ENCODE peak calls at places on chromosomes 13 and 19, in nine cellular contexts. Y, B, K, V, D, Q, I, L and N are unnamed samples. For H3K4me1, the result is how much of the 10 kb centered on the place peaks cover.

GRCh38 chr19:56026769-56027168 is 40.2 kb downstream of the NLRP5 start:
- DNase-seq in D (no peak), Q (no peak), V (no peak), Y (no peak), L (no peak), I (no peak), K (no peak), B (no peak), N (no peak)

GRCh38 chr19:55647732-55648656 is at the start of gene CCDC106:
- DNase-seq in K (peak), Y (peak), L (peak), Q (no peak), I (no peak), B (peak), V (peak), D (peak), N (peak)

GRCh38 chr13:41457589-41458186 is 338 bp downstream of the RGCC start:
- DNase-seq in I (no peak), D (peak), K (no peak), V (peak), B (no peak), Q (no peak), Y (no peak), L (peak), N (no peak)

GRCh38 chr13:43664700-43665191 is 122.0 kb downstream of the ENOX1 start:
- DNase-seq in V (peak), K (peak), Q (no peak), D (no peak), L (peak), B (no peak), I (no peak), Y (no peak), N (peak)

GRCh38 chr13:95060120-95060519 is 241.1 kb downstream of the ABCC4 start:
- DNase-seq in K (no peak), B (no peak), V (no peak), I (no peak), L (peak), D (no peak), Y (no peak), Q (no peak), N (no peak)

GRCh38 chr19:51016798-51017683 is 2.5 kb downstream of the KLK10 start:
- DNase-seq in Q (no peak), V (no peak), K (peak), Y (peak), L (peak), B (peak), I (no peak), D (peak), N (peak)

GRCh38 chr13:98327326-98328314 is 150.6 kb upstream of the RNF113B start:
- DNase-seq in B (no peak), Q (no peak), K (peak), V (no peak), D (no peak), L (peak), Y (no peak), I (no peak), N (no peak)

GRCh38 chr19:54482889-54483288 is 9.8 kb upstream of the CDC42EP5 start:
- DNase-seq in V (no peak), Y (no peak), L (no peak), B (no peak), K (no peak), D (no peak), I (no peak), Q (no peak), N (no peak)

GRCh38 chr19:33719366-33720154 is 77.1 kb upstream of the KCTD15 start:
- DNase-seq in Q (no peak), D (no peak), V (peak), Y (no peak), B (no peak), K (no peak), L (no peak), I (no peak), N (no peak)

GRCh38 chr13:49100637-49101570 is 119.2 kb upstream of the MLNR start:
- DNase-seq in K (no peak), D (no peak), I (no peak), B (no peak), V (no peak), Y (no peak), Q (no peak), L (no peak), N (no peak)

GRCh38 chr13:98485561-98485960 is 91.3 kb downstream of the STK24 start:
- DNase-seq in D (no peak), Y (no peak), L (no peak), V (no peak), I (no peak), B (no peak), Q (no peak), K (no peak), N (no peak)

GRCh38 chr13:94776300-94776699 is 64.0 kb upstream of the SOX21 start:
- DNase-seq in Y (no peak), D (no peak), K (no peak), B (no peak), Q (no peak), V (no peak), I (no peak), L (no peak), N (no peak)

GRCh38 chr13:25887962-25888655 is 163.7 kb downstream of the SHISA2 start:
- DNase-seq in D (no peak), B (no peak), K (no peak), Q (no peak), L (no peak), V (no peak), Y (no peak), I (no peak), N (no peak)

GRCh38 chr13:80033286-80033685 is 307.6 kb downstream of the SPRY2 start:
- DNase-seq in K (no peak), B (no peak), I (no peak), Y (no peak), D (no peak), V (no peak), L (no peak), Q (no peak), N (no peak)

GRCh38 chr19:54684537-54684936 is 21.8 kb downstream of the LILRB4 start:
- DNase-seq in Q (no peak), D (no peak), Y (no peak), K (no peak), I (no peak), L (no peak), V (no peak), B (no peak), N (no peak)

GRCh38 chr13:95002968-95003813 is 290.8 kb upstream of the SOX21 start:
- DNase-seq in K (no peak), Y (no peak), L (peak), D (peak), Q (no peak), V (no peak), I (no peak), B (no peak), N (no peak)

GRCh38 chr13:87052731-87053130 is 618.4 kb upstream of the SLITRK5 start:
- DNase-seq in I (no peak), V (no peak), Y (no peak), Q (no peak), B (no peak), D (no peak), L (no peak), K (peak), N (no peak)

GRCh38 chr13:46633416-46633815 is 80.4 kb downstream of the LRCH1 start:
- DNase-seq in Y (no peak), Q (no peak), I (no peak), L (no peak), K (peak), D (no peak), V (no peak), B (no peak), N (no peak)

GRCh38 chr13:100573121-100573520 is 15.5 kb downstream of the GGACT start:
- DNase-seq in Q (peak), K (peak), V (no peak), I (peak), D (no peak), Y (peak), B (peak), L (peak), N (peak)

GRCh38 chr13:65562305-65562704 is 1667.8 kb downstream of the PCDH9 start:
- DNase-seq in Y (no peak), D (no peak), Q (no peak), B (no peak), L (no peak), V (no peak), I (no peak), K (no peak), N (no peak)

GRCh38 chr13:92677571-92677970 is 549.0 kb upstream of the GPC6 start:
- DNase-seq in D (no peak), I (no peak), B (no peak), K (no peak), Y (no peak), V (peak), Q (no peak), L (peak), N (no peak)

GRCh38 chr13:113648218-113648615 is 9.8 kb downstream of the ATP4B start:
- DNase-seq in Q (no peak), V (peak), K (no peak), B (no peak), L (no peak), D (no peak), Y (no peak), I (no peak), N (peak)

GRCh38 chr19:40057166-40057565 is 1.1 kb upstream of the ZNF780B start:
- DNase-seq in V (no peak), B (no peak), I (no peak), Q (no peak), L (no peak), K (no peak), D (no peak), Y (no peak), N (no peak)

GRCh38 chr19:1942934-1943555 is 2.1 kb downstream of the CSNK1G2 start:
- DNase-seq in Q (no peak), Y (no peak), L (no peak), D (peak), I (no peak), B (peak), K (no peak), V (peak), N (no peak)

GRCh38 chr13:48054601-48055000 is 17.1 kb downstream of the NUDT15 start:
- DNase-seq in V (no peak), B (no peak), I (no peak), D (no peak), K (no peak), Q (no peak), L (no peak), Y (no peak), N (no peak)

GRCh38 chr13:76048675-76049396 is 412.7 kb downstream of the LMO7 start:
- DNase-seq in K (no peak), B (peak), I (no peak), L (peak), V (no peak), Y (no peak), Q (no peak), D (no peak), N (no peak)

GRCh38 chr19:54162241-54162805 is 2.8 kb upstream of the LENG1 start:
- DNase-seq in K (peak), Q (peak), D (peak), L (peak), Y (peak), V (peak), B (peak), I (peak), N (peak)

GRCh38 chr13:24228852-24229458 is 68.4 kb downstream of the SPATA13 start:
- DNase-seq in B (no peak), D (no peak), V (no peak), I (no peak), Y (peak), L (peak), K (peak), Q (no peak), N (peak)

GRCh38 chr13:113229791-113230190 is 20.4 kb downstream of the CUL4A start:
- DNase-seq in L (no peak), K (no peak), D (peak), B (no peak), Q (no peak), Y (no peak), V (no peak), I (no peak), N (no peak)

GRCh38 chr19:18650048-18650435 is 13.2 kb downstream of the KLHL26 start:
- DNase-seq in I (no peak), D (no peak), B (no peak), K (peak), L (no peak), Y (peak), Q (peak), V (peak), N (no peak)

GRCh38 chr13:42001580-42001979 is 40.7 kb upstream of the VWA8 start:
- DNase-seq in I (no peak), L (peak), Q (no peak), V (no peak), K (peak), Y (no peak), B (no peak), D (no peak), N (no peak)

GRCh38 chr19:44050740-44051653 is 839 bp upstream of the ZNF223 start:
- DNase-seq in I (no peak), B (no peak), V (no peak), D (no peak), L (no peak), Q (no peak), K (no peak), Y (no peak), N (no peak)

DNA sequence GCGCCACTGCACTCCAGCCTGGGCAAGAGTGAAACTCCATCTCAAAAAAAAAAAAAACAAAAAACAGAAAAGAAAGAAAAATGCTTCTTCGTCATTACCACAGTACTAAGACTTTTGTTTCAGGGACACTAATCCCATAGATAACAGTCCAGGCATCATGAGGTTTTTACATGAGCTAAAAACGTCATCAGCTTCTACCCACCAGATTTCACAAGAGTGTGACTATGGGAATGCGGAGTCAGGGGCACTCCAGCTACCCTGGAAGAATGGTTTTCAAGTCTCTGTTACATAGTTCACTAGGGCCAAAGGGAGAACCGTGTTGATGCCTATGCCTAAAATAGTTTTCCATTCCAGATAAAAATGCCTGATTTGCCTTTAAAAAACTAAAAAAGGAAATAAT is 33.2 kb downstream of the RAB20 start:
- DNase-seq in L (peak), D (no peak), K (peak), Q (no peak), Y (peak), B (no peak), V (no peak), I (no peak), N (no peak)
- H3K4me1 ChIP-seq in L (under half), D (half or more), K (under half), Q (under half), Y (half or more), B (under half), V (half or more), I (under half), N (under half)

GRCh38 chr19:42207767-42208259 is 9.7 kb downstream of the DEDD2 start:
- DNase-seq in V (peak), D (peak), L (no peak), K (peak), Y (no peak), B (no peak), I (peak), Q (no peak), N (no peak)

GRCh38 chr19:42203700-42204099 is 13.8 kb downstream of the DEDD2 start:
- DNase-seq in V (peak), D (no peak), Y (no peak), I (no peak), K (no peak), B (no peak), L (no peak), Q (no peak), N (no peak)

GRCh38 chr19:42208612-42209011 is 8.9 kb downstream of the DEDD2 start:
- DNase-seq in B (no peak), Q (no peak), D (no peak), V (no peak), Y (no peak), I (no peak), L (no peak), K (no peak), N (no peak)

GRCh38 chr19:42204684-42205083 is 12.8 kb downstream of the DEDD2 start:
- DNase-seq in Q (no peak), I (no peak), Y (no peak), V (peak), B (no peak), L (no peak), K (no peak), D (no peak), N (no peak)

GRCh38 chr19:42206871-42207755 is 10.4 kb downstream of the DEDD2 start:
- DNase-seq in Q (no peak), I (no peak), L (no peak), B (no peak), Y (no peak), D (no peak), V (peak), K (peak), N (no peak)
- H3K4me3 ChIP-seq in Q (no peak), I (no peak), L (no peak), B (no peak), Y (no peak), D (no peak), V (no peak), K (no peak), N (no peak)

DNA sequence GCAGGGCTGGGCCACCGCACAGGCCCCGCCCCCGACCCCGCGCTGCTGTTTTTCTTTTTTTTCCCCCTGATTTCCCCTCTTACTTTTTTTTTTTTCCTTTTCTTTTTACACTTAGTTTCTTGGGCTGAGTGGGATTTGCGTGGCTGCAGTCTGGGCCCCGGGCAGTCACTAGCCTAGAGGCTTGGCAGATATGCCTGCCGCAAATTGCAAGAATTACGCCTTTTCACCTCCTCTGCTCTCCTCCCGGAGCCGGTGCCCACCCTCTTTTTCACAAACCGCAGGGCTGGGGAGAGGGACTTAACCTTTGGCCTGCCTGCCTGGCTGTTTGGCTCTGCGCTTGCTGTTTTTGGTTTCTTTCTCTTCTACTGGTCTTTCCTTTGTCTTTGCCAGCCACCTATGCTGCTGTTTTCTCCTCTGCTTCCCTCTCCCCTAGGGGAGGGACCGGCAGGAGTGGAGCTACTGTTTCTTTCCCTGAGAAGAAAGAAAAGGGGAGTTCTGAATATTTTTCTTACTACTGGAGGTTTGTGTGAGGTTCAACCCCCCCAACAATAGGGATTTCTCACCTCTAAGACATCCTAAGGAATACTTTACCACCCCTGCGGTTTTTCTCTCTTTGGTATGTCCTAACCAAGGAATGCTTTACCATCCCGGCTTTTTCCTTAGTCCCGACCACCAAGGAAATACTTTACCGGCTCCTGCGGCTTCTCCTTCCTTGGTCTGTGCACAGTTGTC is 11.0 kb downstream of the ZNF552 start:
- DNase-seq in B (no peak), D (no peak), K (peak), Y (no peak), Q (no peak), I (no peak), V (no peak), L (peak), N (no peak)
- H3K4me1 ChIP-seq in B (under half), D (half or more), K (under half), Y (under half), Q (under half), I (under half), V (under half), L (under half), N (under half)

DNA sequence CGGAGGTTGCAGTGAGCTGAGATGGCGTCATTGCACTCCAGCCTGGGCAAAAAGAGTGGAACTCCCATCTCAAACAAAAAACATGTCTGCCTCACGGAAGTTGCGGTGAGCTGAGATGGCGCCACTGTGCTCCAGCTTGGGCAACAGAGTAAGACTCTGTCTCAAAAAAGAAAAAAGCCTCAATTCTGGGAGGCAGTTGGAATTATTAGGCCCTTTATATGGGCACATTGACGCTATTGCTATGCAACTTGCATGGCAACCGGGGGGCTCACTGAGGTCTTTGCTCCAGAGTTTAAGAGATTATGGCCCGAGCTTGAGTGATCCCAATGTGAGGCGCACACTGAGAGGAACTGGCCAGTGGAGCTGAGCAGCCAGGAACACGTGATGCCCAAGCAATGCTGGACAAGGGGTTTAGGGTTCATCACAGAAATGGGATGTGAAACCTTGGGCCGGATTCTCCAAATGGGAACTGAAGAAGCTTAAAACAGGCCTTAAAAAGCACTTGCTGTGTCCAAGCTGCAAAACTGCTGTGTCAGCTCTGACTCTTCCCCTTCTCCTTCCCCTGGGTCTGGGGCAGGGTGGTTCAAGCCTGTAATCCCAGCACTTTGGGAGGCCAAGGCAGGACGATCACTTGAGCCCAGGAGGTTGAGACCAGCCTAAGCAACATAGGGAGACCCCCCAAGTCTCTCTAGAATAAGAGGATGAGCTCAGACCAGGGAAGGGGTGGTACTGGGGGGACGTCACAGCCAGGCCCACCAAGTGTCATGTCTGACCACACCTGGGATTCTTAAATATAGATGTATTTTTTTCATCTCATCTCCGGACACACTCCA is 2.5 kb downstream of the FTL start:
- DNase-seq in Y (peak), I (no peak), D (no peak), K (peak), Q (peak), B (peak), L (peak), V (no peak), N (no peak)
- H3K4me3 ChIP-seq in Y (no peak), I (no peak), D (peak), K (peak), Q (no peak), B (no peak), L (peak), V (peak), N (no peak)

GRCh38 chr19:16369664-16370576 is 45.3 kb downstream of the KLF2 start:
- DNase-seq in V (peak), I (peak), Y (no peak), K (no peak), Q (no peak), B (no peak), D (peak), L (no peak), N (no peak)
- H3K4me1 ChIP-seq in V (under half), I (half or more), Y (under half), K (under half), Q (under half), B (under half), D (half or more), L (under half), N (under half)

DNA sequence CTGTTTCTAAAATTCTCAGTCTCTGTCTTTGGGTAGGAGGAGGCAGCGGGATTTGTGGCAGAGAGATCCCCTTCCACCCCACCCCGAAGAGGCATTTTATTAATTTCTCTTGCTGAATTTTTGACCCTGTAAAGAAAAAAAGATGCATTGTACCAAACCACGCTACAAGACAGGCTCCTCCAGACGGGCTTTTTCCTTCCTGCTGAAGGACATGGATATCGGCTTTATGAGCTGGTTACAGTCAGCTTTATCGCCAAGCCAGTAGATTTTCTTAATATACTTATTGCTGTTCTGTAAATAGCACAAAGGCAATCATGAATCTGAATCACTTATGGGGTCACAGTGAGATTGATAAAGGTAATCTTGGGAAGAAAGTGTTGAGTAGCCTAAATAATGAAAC is 24.5 kb downstream of the MBNL2 start:
- DNase-seq in V (no peak), B (no peak), Y (no peak), K (no peak), L (no peak), I (no peak), Q (no peak), D (no peak), N (no peak)
- H3K4me3 ChIP-seq in V (no peak), B (no peak), Y (peak), K (peak), L (no peak), I (no peak), Q (peak), D (no peak), N (no peak)

GRCh38 chr19:938233-938923 is 12.5 kb downstream of the ARID3A start:
- DNase-seq in L (no peak), K (no peak), I (no peak), B (no peak), Q (no peak), Y (no peak), D (no peak), V (peak), N (no peak)
- H3K4me1 ChIP-seq in L (under half), K (under half), I (under half), B (under half), Q (under half), Y (under half), D (half or more), V (under half), N (under half)